ENCODE peak calls at places on chromosome X, in five cellular contexts. W is IMR-90, V is neuronal stem cell, L is mesenchymal stem cell, C is H1. G is an unnamed sample.

GRCh38 chrX:12469296-12469695 is 321.9 kb upstream of the PRPS2 start:
- DNase-seq in C (no peak), L (no peak), W (no peak), V (no peak), G (no peak)

GRCh38 chrX:14030248-14030592 is 528 bp upstream of the GEMIN8 start:
- DNase-seq in L (peak), W (peak), V (no peak), C (no peak), G (no peak)

GRCh38 chrX:23052324-23052723 is 52.6 kb downstream of the DDX53 start:
- DNase-seq in C (peak), W (no peak), L (no peak), V (no peak), G (no peak)

GRCh38 chrX:97705936-97706335 is 822.2 kb downstream of the RPA4 start:
- DNase-seq in W (peak), C (no peak), L (peak), V (no peak), G (no peak)

GRCh38 chrX:23616361-23616760 is 50.9 kb upstream of the PRDX4 start:
- DNase-seq in V (no peak), W (peak), L (peak), C (no peak), G (no peak)

GRCh38 chrX:6226053-6226645 is 2.5 kb downstream of the NLGN4X start:
- DNase-seq in C (no peak), L (peak), V (peak), W (no peak), G (peak)

GRCh38 chrX:78066110-78066509 is 37.9 kb upstream of the PGK1 start:
- DNase-seq in C (no peak), W (peak), V (no peak), L (no peak), G (no peak)

GRCh38 chrX:98956014-98956413 is 1454.1 kb downstream of the PCDH19 start:
- DNase-seq in C (no peak), V (no peak), L (no peak), W (no peak), G (peak)

GRCh38 chrX:150324035-150324728 is 38.9 kb upstream of the MAMLD1 start:
- DNase-seq in C (no peak), W (peak), L (peak), V (no peak), G (no peak)

DNA sequence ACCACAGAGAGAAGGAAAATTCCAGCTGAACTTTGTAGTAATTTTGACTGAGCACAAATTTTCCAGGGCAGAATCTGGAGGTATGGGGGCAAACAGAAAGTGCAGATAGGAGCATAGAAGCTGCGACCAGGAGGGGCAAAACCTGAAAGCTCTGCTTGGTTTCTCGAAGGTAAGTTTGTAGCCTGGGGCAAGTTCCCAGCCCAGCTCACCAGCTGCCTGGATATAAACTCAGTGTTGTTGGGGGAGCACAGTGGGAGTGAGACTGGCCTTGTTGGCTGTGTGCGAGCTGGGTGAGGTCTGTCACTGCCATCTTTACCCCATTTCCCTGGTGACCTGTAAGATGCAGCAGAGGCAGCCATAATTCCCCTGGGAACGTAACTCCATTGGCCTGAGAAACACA is 213.5 kb upstream of the POF1B start:
- DNase-seq in L (no peak), C (no peak), V (no peak), W (no peak), G (no peak)
- H3K14ac ChIP-seq in L (no peak), C (no peak), V (no peak), W (no peak), G (no peak)

DNA sequence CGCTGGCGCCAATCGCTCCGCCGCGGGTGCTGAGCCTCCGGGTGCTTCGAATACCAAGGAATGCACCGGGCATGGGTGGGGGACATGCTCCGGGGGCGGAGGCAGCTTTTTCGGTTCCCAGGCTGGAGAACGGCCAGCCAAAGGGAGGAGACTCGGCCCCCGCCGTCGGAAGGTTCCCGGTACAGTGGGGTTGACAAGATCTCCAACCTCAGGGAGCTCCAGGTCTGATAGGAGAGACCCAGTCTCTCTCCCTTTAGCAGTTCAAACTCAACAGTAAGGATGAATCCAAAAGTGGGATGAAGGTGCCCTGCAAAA is 29.1 kb upstream of the BCORL1 start:
- DNase-seq in L (no peak), V (no peak), C (no peak), W (no peak), G (no peak)
- H2BK120ac ChIP-seq in L (no peak), V (no peak), C (no peak), W (no peak), G (no peak)

GRCh38 chrX:39654952-39655351 is 442.8 kb downstream of the BCOR start:
- DNase-seq in V (no peak), L (no peak), C (no peak), W (no peak), G (no peak)
- H2BK15ac ChIP-seq in V (no peak), L (no peak), C (no peak), W (no peak), G (no peak)

DNA sequence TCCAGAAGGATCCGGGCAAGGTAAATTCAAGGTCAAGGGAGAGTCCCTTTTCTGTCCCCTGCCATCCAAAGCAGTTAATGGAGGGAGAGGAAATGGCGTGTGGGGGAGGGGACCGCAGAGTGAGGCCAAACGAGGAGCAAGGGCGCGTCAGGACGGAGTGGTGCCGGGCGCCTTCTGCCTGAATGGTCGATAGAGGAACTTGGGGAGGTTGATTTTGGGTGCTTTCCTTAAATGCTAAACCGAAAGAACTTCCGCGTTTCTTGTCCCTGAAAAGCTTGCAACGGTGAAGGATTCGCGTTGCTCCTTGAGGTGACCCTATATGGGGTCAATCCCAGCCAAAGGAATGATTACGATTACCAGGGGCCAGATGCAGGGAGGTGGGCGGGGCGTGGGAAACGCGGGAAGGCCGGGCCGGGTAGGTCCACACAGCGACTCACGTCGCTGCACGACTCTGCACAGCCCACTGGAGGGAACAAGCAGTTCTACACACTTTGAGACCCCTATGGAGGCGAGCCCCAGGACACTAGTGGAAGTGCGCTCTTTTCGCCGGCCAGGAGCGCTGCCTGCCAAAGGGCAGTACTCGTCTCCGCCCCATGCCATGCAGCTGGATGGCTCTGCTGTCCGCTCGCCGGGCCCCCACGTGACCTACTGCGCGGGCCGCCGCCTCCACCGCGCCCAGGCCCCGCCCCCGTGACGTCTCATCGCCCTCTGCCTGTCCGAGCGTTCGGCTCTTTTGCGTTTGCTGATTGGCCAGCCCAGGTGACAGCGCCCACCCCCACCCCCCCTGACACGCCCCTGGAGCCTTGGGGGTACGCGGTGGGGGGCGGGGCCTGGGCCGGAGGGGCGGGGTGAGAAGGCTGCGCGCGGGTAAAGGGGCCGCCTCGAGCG is 452 bp upstream of the GK start:
- DNase-seq in L (peak), C (peak), W (peak), V (peak), G (peak)
- H3K14ac ChIP-seq in L (no peak), C (no peak), W (peak), V (no peak), G (peak)